ENCODE peak calls at places on chromosomes 3 and 15, in six cellular contexts. S is fibroblast of lung, I is osteocyte, M is left ventricle myocardium superior, D is NCI-H1092, B is NCI-H1417. V is an unnamed sample.

GRCh38 chr3:127817331-127817821 is 4.9 kb downstream of the MGLL start:
- DNase-seq in S (peak; percentile 78), I (no peak), M (no peak), D (no peak), B (peak; percentile 37), V (no peak)

GRCh38 chr3:182954553-182954952 is 25.8 kb downstream of the DCUN1D1 start:
- DNase-seq in S (peak; percentile 16), I (no peak), M (no peak), D (no peak), B (no peak), V (no peak)

GRCh38 chr15:93221754-93222153 is 132.7 kb upstream of the RGMA start:
- DNase-seq in S (no peak), I (no peak), M (no peak), D (no peak), B (no peak), V (no peak)

GRCh38 chr3:10419637-10420232 is 85.7 kb downstream of the ATP2B2 start:
- DNase-seq in S (peak; percentile 22), I (no peak), M (no peak), D (no peak), B (no peak), V (no peak)

GRCh38 chr15:35141743-35142356 is 56.8 kb upstream of the NANOGP8 start:
- DNase-seq in S (peak; percentile 93), I (no peak), M (no peak), D (no peak), B (no peak), V (no peak)

GRCh38 chr3:170603770-170604510 is 18.1 kb upstream of the SLC7A14 start:
- DNase-seq in S (no peak), I (no peak), M (no peak), D (no peak), B (no peak), V (peak; percentile 32)

GRCh38 chr15:41866263-41866703 is 27.6 kb downstream of the SPTBN5 start:
- DNase-seq in S (no peak), I (no peak), M (no peak), D (no peak), B (no peak), V (no peak)

GRCh38 chr3:15823092-15823491 is 25.3 kb upstream of the ANKRD28 start:
- DNase-seq in S (no peak), I (no peak), M (no peak), D (no peak), B (no peak), V (no peak)

GRCh38 chr3:127092776-127093175 is 100.2 kb upstream of the PRR23E start:
- DNase-seq in S (no peak), I (no peak), M (no peak), D (no peak), B (no peak), V (no peak)

GRCh38 chr3:141840737-141841544 is 35.5 kb upstream of the ATP1B3 start:
- DNase-seq in S (peak; percentile 83), I (no peak), M (no peak), D (no peak), B (no peak), V (no peak)

GRCh38 chr3:74515451-74515850 is 99.0 kb downstream of the CNTN3 start:
- DNase-seq in S (no peak), I (no peak), M (no peak), D (no peak), B (no peak), V (no peak)

GRCh38 chr3:197021231-197021630 is 8.4 kb downstream of the MELTF start:
- DNase-seq in S (no peak), I (no peak), M (no peak), D (no peak), B (no peak), V (peak; percentile 19)

GRCh38 chr15:72482275-72482674 is 8.1 kb downstream of the ARIH1 start:
- DNase-seq in S (no peak), I (no peak), M (no peak), D (no peak), B (no peak), V (no peak)

GRCh38 chr3:15998896-15999295 is 175.6 kb upstream of the GALNT15 start:
- DNase-seq in S (no peak), I (no peak), M (no peak), D (no peak), B (no peak), V (no peak)

GRCh38 chr3:126982125-126982521 is 792 bp upstream of the PLXNA1 start:
- DNase-seq in S (peak; percentile 45), I (no peak), M (no peak), D (no peak), B (no peak), V (no peak)

GRCh38 chr3:21894459-21895083 is 143.6 kb upstream of the ZNF385D start:
- DNase-seq in S (peak; percentile 13), I (no peak), M (no peak), D (no peak), B (peak; percentile 36), V (no peak)

GRCh38 chr3:116005404-116005803 is 382.1 kb downstream of the GAP43 start:
- DNase-seq in S (peak; percentile 99), I (peak; percentile 84), M (peak; percentile 29), D (peak; percentile 11), B (peak; percentile 60), V (no peak)

GRCh38 chr3:151067158-151067557 is 18.3 kb upstream of the MED12L start:
- DNase-seq in S (no peak), I (no peak), M (no peak), D (no peak), B (peak; percentile 37), V (no peak)

GRCh38 chr15:58438956-58439355 is 7.2 kb downstream of the LIPC start:
- DNase-seq in S (peak; percentile 58), I (no peak), M (peak; percentile 50), D (peak; percentile 12), B (peak; percentile 33), V (no peak)

GRCh38 chr3:150830094-150830681 is 67.2 kb upstream of the SIAH2 start:
- DNase-seq in S (no peak), I (no peak), M (no peak), D (no peak), B (peak; percentile 30), V (no peak)

GRCh38 chr3:60912876-60913275 is 338.4 kb downstream of the FHIT start:
- DNase-seq in S (no peak), I (no peak), M (no peak), D (no peak), B (no peak), V (no peak)

GRCh38 chr3:100869787-100870186 is 123.4 kb downstream of the ABI3BP start:
- DNase-seq in S (peak; percentile 17), I (no peak), M (no peak), D (no peak), B (no peak), V (no peak)

GRCh38 chr3:125602752-125603649 is 7.7 kb upstream of the OSBPL11 start:
- DNase-seq in S (peak; percentile 86), I (no peak), M (no peak), D (no peak), B (peak; percentile 55), V (no peak)

V was measured in dorsolateral prefrontal cortex.